ENCODE peak calls at places on chromosomes 1 and 21, in ten cellular contexts. W is K562, H is lower lobe of right lung, P is suprapubic skin, L is transverse colon, S is tibial artery, Y is DND-41, O is thoracic aorta, D is uterus, K is OCI-LY7. R is an unnamed sample. For H3K9me3, the result is how much of the 10 kb centered on the place peaks cover.

GRCh38 chr1:229118662-229119061 is 152.2 kb upstream of the RAB4A start:
- DNase-seq in W (no peak), H (no peak), P (no peak), L (no peak), S (no peak), Y (no peak), O (no peak), D (no peak), K (no peak), R (no peak)

GRCh38 chr21:34072145-34073031 is 990 bp upstream of the MRPS6 start:
- DNase-seq in W (no peak), H (no peak), P (no peak), L (no peak), S (peak), Y (peak), O (no peak), D (peak), K (no peak), R (no peak)

GRCh38 chr1:33220701-33221384 is 35.4 kb upstream of the ZNF362 start:
- DNase-seq in W (no peak), H (peak), P (no peak), L (no peak), S (no peak), Y (no peak), O (no peak), D (no peak), K (no peak), R (no peak)

GRCh38 chr1:238960071-238960470 is 426.3 kb upstream of the CHRM3 start:
- DNase-seq in W (no peak), H (no peak), P (no peak), L (no peak), S (no peak), Y (no peak), O (no peak), D (no peak), K (no peak), R (no peak)

GRCh38 chr1:84174051-84174556 is 30.0 kb downstream of the PRKACB start:
- DNase-seq in W (no peak), H (no peak), P (no peak), L (no peak), S (no peak), Y (no peak), O (no peak), D (no peak), K (no peak), R (no peak)

GRCh38 chr1:219174672-219175564 is 1.2 kb downstream of the LYPLAL1 start:
- DNase-seq in W (peak), H (no peak), P (no peak), L (peak), S (peak), Y (peak), O (no peak), D (peak), K (peak), R (no peak)

GRCh38 chr1:85245456-85245855 is 14.0 kb downstream of the C1orf52 start:
- DNase-seq in W (no peak), H (no peak), P (no peak), L (no peak), S (no peak), Y (no peak), O (no peak), D (no peak), K (no peak), R (no peak)

GRCh38 chr1:48643193-48643592 is 133.5 kb downstream of the BEND5 start:
- DNase-seq in W (no peak), H (no peak), P (no peak), L (no peak), S (no peak), Y (no peak), O (no peak), D (no peak), K (no peak), R (no peak)

GRCh38 chr1:236862615-236863211 is 67.6 kb downstream of the MTR start:
- DNase-seq in W (no peak), H (no peak), P (no peak), L (no peak), S (peak), Y (no peak), O (no peak), D (no peak), K (no peak), R (no peak)

GRCh38 chr21:33305344-33305671 is 19.5 kb upstream of the IFNAR1 start:
- DNase-seq in W (no peak), H (no peak), P (no peak), L (no peak), S (no peak), Y (peak), O (no peak), D (no peak), K (no peak), R (no peak)

GRCh38 chr1:193408782-193409293 is 222.4 kb upstream of the B3GALT2 start:
- DNase-seq in W (no peak), H (peak), P (no peak), L (peak), S (peak), Y (no peak), O (peak), D (peak), K (no peak), R (peak)

GRCh38 chr21:42983102-42983501 is 8.7 kb downstream of the PKNOX1 start:
- DNase-seq in W (no peak), H (no peak), P (no peak), L (no peak), S (no peak), Y (peak), O (no peak), D (no peak), K (no peak), R (no peak)

GRCh38 chr21:20306836-20307235 is 691.4 kb upstream of the NCAM2 start:
- DNase-seq in W (no peak), H (no peak), P (no peak), L (no peak), S (no peak), Y (no peak), O (no peak), D (no peak), K (no peak), R (no peak)

GRCh38 chr1:206041640-206042039 is 11.3 kb upstream of the RHEX start:
- DNase-seq in W (no peak), H (no peak), P (no peak), L (no peak), S (no peak), Y (no peak), O (no peak), D (no peak), K (peak), R (no peak)

GRCh38 chr1:63575340-63575826 is 17.8 kb upstream of the PGM1 start:
- DNase-seq in W (peak), H (no peak), P (no peak), L (no peak), S (no peak), Y (no peak), O (no peak), D (no peak), K (peak), R (no peak)

GRCh38 chr1:39398278-39399010 is 93.0 kb upstream of the BMP8A start:
- DNase-seq in W (peak), H (peak), P (no peak), L (peak), S (peak), Y (no peak), O (peak), D (peak), K (no peak), R (no peak)

GRCh38 chr1:53575141-53575947 is 116.1 kb downstream of the DMRTB1 start:
- DNase-seq in W (no peak), H (no peak), P (peak), L (no peak), S (peak), Y (no peak), O (no peak), D (no peak), K (no peak), R (no peak)

GRCh38 chr1:224182057-224182865 is 779 bp upstream of the DEGS1 start:
- DNase-seq in W (no peak), H (no peak), P (no peak), L (peak), S (no peak), Y (peak), O (no peak), D (no peak), K (peak), R (peak)

GRCh38 chr21:14881863-14882262 is 182.9 kb downstream of the NRIP1 start:
- DNase-seq in W (no peak), H (no peak), P (no peak), L (no peak), S (no peak), Y (no peak), O (no peak), D (no peak), K (no peak), R (no peak)

GRCh38 chr1:26189751-26190275 is 589 bp upstream of the CATSPER4 start:
- DNase-seq in W (peak), H (no peak), P (no peak), L (no peak), S (no peak), Y (no peak), O (no peak), D (no peak), K (no peak), R (no peak)
- TF ChIP-seq CTCF in W (peak), H (no peak), P (no peak), L (no peak), S (no peak), Y (peak), O (no peak), D (no peak), K (peak), R (no peak)

GRCh38 chr1:71210746-71211145 is 129.9 kb upstream of the ZRANB2 start:
- DNase-seq in W (no peak), H (no peak), P (no peak), L (no peak), S (no peak), Y (no peak), O (no peak), D (no peak), K (no peak), R (no peak)
- H3K9me3 ChIP-seq in W (under half), H (under half), P (under half), L (under half), S (under half), Y (under half), O (under half), D (under half), K (under half), R (under half)

GRCh38 chr1:225447649-225448048 is 19.8 kb upstream of the LBR start:
- DNase-seq in W (no peak), H (no peak), P (peak), L (peak), S (peak), Y (peak), O (no peak), D (peak), K (no peak), R (no peak)
- H3K27ac ChIP-seq in W (no peak), H (peak), P (no peak), L (peak), S (peak), Y (no peak), O (peak), D (peak), K (no peak), R (no peak)

DNA sequence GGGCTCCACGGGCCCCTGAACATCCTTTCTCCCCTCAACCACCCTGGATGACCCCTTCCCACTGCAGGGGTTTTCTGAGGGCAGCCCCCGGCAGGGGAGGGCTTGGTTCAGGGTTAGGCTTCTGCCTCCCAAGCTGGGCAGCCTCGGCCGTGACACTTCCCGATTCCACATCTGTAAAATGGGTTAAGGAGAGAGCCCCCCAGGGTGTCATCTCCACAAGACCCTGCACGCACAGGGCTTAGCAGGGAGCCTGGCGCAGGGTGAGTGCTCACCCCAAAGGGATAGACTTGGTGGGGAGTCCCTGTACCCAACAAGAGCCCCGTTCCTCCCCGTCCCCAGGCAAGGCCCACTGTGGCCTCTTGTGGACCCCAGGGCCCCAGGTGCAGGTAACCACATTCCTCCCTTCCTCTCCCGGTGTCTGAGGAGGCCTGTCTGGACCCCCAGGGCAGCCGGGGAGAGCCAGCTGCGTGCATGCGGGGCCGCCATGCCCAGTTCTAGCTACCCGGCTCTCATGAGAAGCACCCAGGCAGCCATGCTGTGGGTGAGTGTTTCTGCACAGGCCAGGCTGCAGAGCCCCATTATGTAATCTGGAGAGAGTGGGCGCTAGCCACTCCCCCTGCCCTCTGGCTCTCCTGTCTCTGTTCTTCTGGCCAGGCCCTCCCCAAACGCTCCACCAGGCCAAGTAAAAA is 18.3 kb upstream of the PLEKHG5 start:
- DNase-seq in W (no peak), H (peak), P (no peak), L (no peak), S (no peak), Y (no peak), O (no peak), D (no peak), K (no peak), R (no peak)
- TF ChIP-seq CTCF in W (no peak), H (no peak), P (no peak), L (no peak), S (no peak), Y (no peak), O (no peak), D (no peak), K (no peak), R (no peak)

GRCh38 chr1:86925742-86926141 is 11.3 kb downstream of the HS2ST1 start:
- DNase-seq in W (no peak), H (no peak), P (no peak), L (no peak), S (no peak), Y (no peak), O (no peak), D (no peak), K (no peak), R (no peak)
- H3K9me3 ChIP-seq in W (under half), H (under half), P (under half), L (under half), S (under half), Y (under half), O (under half), D (under half), K (half or more), R (under half)